ENCODE peak calls at places on chromosomes 2 and 18, in eight cellular contexts. Z, B, H, Q, F, I, P and S are unnamed samples.

GRCh38 chr2:29747786-29748470 is 173.5 kb downstream of the ALK start:
- DNase-seq in Z (peak), P (no peak), B (no peak), F (peak), Q (peak), I (no peak), H (peak), S (no peak)

GRCh38 chr18:40531061-40531460 is 1424.0 kb upstream of the PIK3C3 start:
- DNase-seq in Z (no peak), F (peak), Q (no peak), B (no peak), H (no peak), P (no peak), I (no peak), S (no peak)

GRCh38 chr2:19850056-19850455 is 51.7 kb downstream of the TTC32 start:
- DNase-seq in P (peak), I (no peak), H (no peak), B (no peak), Z (no peak), F (no peak), Q (no peak), S (no peak)

GRCh38 chr18:55494899-55495298 is 93.1 kb downstream of the TCF4 start:
- DNase-seq in H (peak), Q (peak), F (no peak), B (no peak), Z (no peak), I (no peak), P (no peak), S (no peak)

GRCh38 chr2:174974131-174974530 is 31.1 kb downstream of the CHN1 start:
- DNase-seq in Q (peak), P (no peak), I (no peak), B (no peak), Z (no peak), F (no peak), H (no peak), S (no peak)

GRCh38 chr2:96207778-96208143 is 866 bp downstream of the STARD7 start:
- DNase-seq in Z (no peak), F (no peak), H (no peak), B (no peak), Q (no peak), P (no peak), I (no peak), S (no peak)

GRCh38 chr2:219207884-219208740 is 1.5 kb downstream of the ZFAND2B start:
- DNase-seq in H (peak), F (peak), I (no peak), B (no peak), Q (peak), Z (no peak), P (peak), S (no peak)

GRCh38 chr2:72131916-72132841 is 15.5 kb downstream of the CYP26B1 start:
- DNase-seq in B (no peak), F (no peak), H (no peak), Z (no peak), P (peak), I (no peak), Q (no peak), S (no peak)

GRCh38 chr2:8609357-8609804 is 72.5 kb upstream of the ID2 start:
- DNase-seq in I (no peak), B (no peak), P (peak), Z (no peak), Q (peak), H (no peak), F (peak), S (no peak)

GRCh38 chr18:10736984-10737383 is 211.2 kb downstream of the NAPG start:
- DNase-seq in Q (no peak), B (peak), Z (no peak), F (no peak), P (no peak), I (no peak), H (no peak), S (no peak)

GRCh38 chr2:46335404-46335965 is 38.3 kb downstream of the EPAS1 start:
- DNase-seq in H (peak), Z (no peak), F (peak), I (no peak), P (peak), Q (peak), B (no peak), S (no peak)

GRCh38 chr18:5853253-5853652 is 42.1 kb downstream of the TMEM200C start:
- DNase-seq in H (no peak), I (no peak), P (no peak), Q (no peak), B (no peak), Z (no peak), F (no peak), S (no peak)

GRCh38 chr2:134549104-134549503 is 169.7 kb downstream of the TMEM163 start:
- DNase-seq in I (no peak), H (peak), B (no peak), Q (peak), F (peak), Z (no peak), P (no peak), S (no peak)

GRCh38 chr18:37563810-37564511 is 1.6 kb downstream of the CELF4 start:
- DNase-seq in Z (no peak), F (no peak), I (no peak), H (no peak), B (no peak), Q (no peak), P (no peak), S (no peak)

GRCh38 chr2:109079590-109079989 is 49.4 kb upstream of the SH3RF3 start:
- DNase-seq in B (no peak), I (no peak), P (no peak), F (no peak), Q (no peak), Z (no peak), H (no peak), S (no peak)

GRCh38 chr18:51668101-51668500 is 470.6 kb upstream of the MEX3C start:
- DNase-seq in I (peak), Q (peak), H (peak), F (peak), Z (peak), P (peak), B (peak), S (peak)

GRCh38 chr18:44802508-44802907 is 121.8 kb downstream of the SETBP1 start:
- DNase-seq in F (peak), H (peak), Q (peak), I (no peak), B (no peak), P (no peak), Z (no peak), S (no peak)

GRCh38 chr18:59388817-59389216 is 29.8 kb upstream of the LMAN1 start:
- DNase-seq in F (no peak), Q (no peak), P (no peak), B (no peak), Z (no peak), I (no peak), H (no peak), S (no peak)

GRCh38 chr2:1855150-1855549 is 110.8 kb upstream of the PXDN start:
- DNase-seq in F (peak), B (no peak), P (peak), H (no peak), I (no peak), Q (peak), Z (no peak), S (no peak)

GRCh38 chr2:228652366-228652765 is 470.9 kb upstream of the SPHKAP start:
- DNase-seq in Z (no peak), H (no peak), P (no peak), B (no peak), I (no peak), Q (peak), F (no peak), S (no peak)

GRCh38 chr18:24656571-24656971 is 196.1 kb downstream of the HRH4 start:
- DNase-seq in I (no peak), Q (peak), F (peak), Z (no peak), B (no peak), P (no peak), H (peak), S (no peak)

GRCh38 chr2:238459081-238459629 is 32.4 kb downstream of the ASB1 start:
- DNase-seq in P (no peak), Z (no peak), I (no peak), Q (peak), B (no peak), H (no peak), F (peak), S (no peak)
- H3K27ac ChIP-seq in P (no peak), Z (no peak), I (no peak), Q (peak), B (no peak), H (no peak), F (no peak), S (no peak)

GRCh38 chr2:203019142-203019541 is 4.5 kb downstream of the NBEAL1 start:
- DNase-seq in Q (no peak), H (no peak), F (no peak), I (no peak), Z (no peak), B (no peak), P (no peak), S (no peak)
- TF ChIP-seq CTCF in Q (no peak), H (peak), F (no peak), I (no peak), Z (no peak), B (no peak), P (no peak), S (no peak)

GRCh38 chr2:98833172-98833916 is 102.4 kb upstream of the MGAT4A start:
- DNase-seq in I (no peak), P (no peak), B (no peak), Z (no peak), F (no peak), H (no peak), Q (no peak), S (no peak)
- H3K27ac ChIP-seq in I (no peak), P (no peak), B (peak), Z (no peak), F (no peak), H (no peak), Q (no peak), S (no peak)

GRCh38 chr2:208255557-208256106 is 761 bp upstream of the IDH1 start:
- DNase-seq in B (no peak), Q (no peak), F (no peak), Z (no peak), P (no peak), H (no peak), I (no peak), S (no peak)
- TF ChIP-seq CTCF in B (no peak), Q (no peak), F (no peak), Z (peak), P (no peak), H (no peak), I (no peak), S (no peak)

DNA sequence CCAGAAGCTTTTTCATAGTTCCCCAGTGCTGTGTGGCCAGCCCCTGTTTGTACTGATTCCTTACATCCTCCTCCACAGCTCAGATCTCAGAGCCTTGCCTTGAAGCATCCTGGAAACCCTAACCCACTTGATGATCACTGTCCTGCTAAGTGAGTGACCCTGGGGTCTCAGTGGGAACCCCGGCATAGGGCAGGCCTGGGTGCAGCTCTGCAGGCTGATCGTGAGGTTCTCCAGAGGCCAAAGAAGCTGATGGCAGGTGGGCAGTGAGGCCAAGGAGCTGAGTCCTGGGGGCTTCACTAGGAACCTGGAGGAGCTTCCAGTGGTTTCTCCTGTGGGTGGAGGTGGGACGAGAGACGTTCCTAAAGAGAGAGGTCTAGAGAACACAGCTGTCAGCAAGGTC is 47.4 kb upstream of the BIN1 start:
- DNase-seq in P (no peak), H (no peak), I (no peak), B (no peak), F (no peak), Z (no peak), Q (no peak), S (no peak)
- H3K27ac ChIP-seq in P (no peak), H (no peak), I (no peak), B (no peak), F (no peak), Z (peak), Q (peak), S (no peak)

GRCh38 chr18:476368-476767 is 24.1 kb downstream of the COLEC12 start:
- DNase-seq in Q (no peak), B (no peak), P (no peak), F (no peak), H (no peak), I (no peak), Z (no peak), S (no peak)
- TF ChIP-seq CTCF in Q (no peak), B (no peak), P (no peak), F (no peak), H (no peak), I (no peak), Z (no peak), S (no peak)